ENCODE peak calls at places on chromosomes 6 and 20, in six cellular contexts. L is NCI-H526, Y is GF-D8, B is AG09319, K is naive B cell, A is A172. Z is an unnamed sample.

GRCh38 chr20:59726196-59726595 is 121.9 kb downstream of the PHACTR3 start:
- DNase-seq in L (no peak), Y (no peak), B (no peak), K (no peak), A (no peak), Z (no peak)

GRCh38 chr20:38228436-38228835 is 32.1 kb downstream of the KIAA1755 start:
- DNase-seq in L (no peak), Y (no peak), B (no peak), K (no peak), A (peak), Z (no peak)

GRCh38 chr6:150668882-150669476 is 69.3 kb downstream of the PLEKHG1 start:
- DNase-seq in L (no peak), Y (no peak), B (no peak), K (no peak), A (no peak), Z (no peak)

GRCh38 chr20:48008850-48009535 is 223.7 kb upstream of the SULF2 start:
- DNase-seq in L (no peak), Y (no peak), B (peak), K (no peak), A (no peak), Z (no peak)

GRCh38 chr6:92468066-92468465 is 951.3 kb downstream of the EPHA7 start:
- DNase-seq in L (no peak), Y (no peak), B (no peak), K (no peak), A (no peak), Z (no peak)

GRCh38 chr20:16498526-16499140 is 74.6 kb downstream of the KIF16B start:
- DNase-seq in L (peak), Y (no peak), B (no peak), K (no peak), A (no peak), Z (no peak)

GRCh38 chr6:22470454-22471368 is 98.7 kb upstream of the HDGFL1 start:
- DNase-seq in L (peak), Y (no peak), B (peak), K (no peak), A (peak), Z (no peak)

GRCh38 chr6:107656381-107656780 is 166.5 kb downstream of the SOBP start:
- DNase-seq in L (no peak), Y (no peak), B (no peak), K (no peak), A (no peak), Z (no peak)

Z was measured in GM10248.